ENCODE peak calls at places on chromosomes 12 and 14, in five cellular contexts. D, G, U, I and H are unnamed samples. For H3K36me3, the result is how much of the 10 kb centered on the place peaks cover.

GRCh38 chr14:60632257-60632656 is 17.0 kb downstream of the SIX1 start:
- DNase-seq in D (no peak), U (no peak), I (no peak), G (no peak), H (no peak)

GRCh38 chr12:32115404-32116104 is 8.9 kb downstream of the BICD1 start:
- DNase-seq in U (peak), D (no peak), I (peak), G (peak), H (peak)

GRCh38 chr14:93984987-93985410 is 8.6 kb upstream of the ASB2 start:
- DNase-seq in I (no peak), U (peak), G (no peak), D (peak), H (no peak)

GRCh38 chr14:66944872-66945271 is 244.4 kb upstream of the GARIN2 start:
- DNase-seq in U (no peak), D (peak), G (no peak), I (no peak), H (no peak)

GRCh38 chr12:52036587-52037171 is 14.6 kb upstream of the NR4A1 start:
- DNase-seq in I (peak), G (peak), U (peak), D (no peak), H (peak)

GRCh38 chr14:100988411-100988900 is 84.9 kb upstream of the RTL1 start:
- DNase-seq in I (no peak), G (no peak), D (peak), U (no peak), H (no peak)

GRCh38 chr12:56518570-56518969 is 3.0 kb upstream of the RBMS2 start:
- DNase-seq in U (no peak), G (no peak), D (peak), I (no peak), H (no peak)

GRCh38 chr14:55926007-55926406 is 192.2 kb upstream of the PELI2 start:
- DNase-seq in D (peak), U (no peak), I (no peak), G (peak), H (no peak)

GRCh38 chr12:19461986-19462385 is 22.7 kb downstream of the AEBP2 start:
- DNase-seq in D (no peak), I (no peak), G (no peak), U (no peak), H (no peak)

GRCh38 chr12:109899783-109900751 is at the start of gene TCHP:
- DNase-seq in D (peak), G (peak), U (peak), I (peak), H (peak)

DNA sequence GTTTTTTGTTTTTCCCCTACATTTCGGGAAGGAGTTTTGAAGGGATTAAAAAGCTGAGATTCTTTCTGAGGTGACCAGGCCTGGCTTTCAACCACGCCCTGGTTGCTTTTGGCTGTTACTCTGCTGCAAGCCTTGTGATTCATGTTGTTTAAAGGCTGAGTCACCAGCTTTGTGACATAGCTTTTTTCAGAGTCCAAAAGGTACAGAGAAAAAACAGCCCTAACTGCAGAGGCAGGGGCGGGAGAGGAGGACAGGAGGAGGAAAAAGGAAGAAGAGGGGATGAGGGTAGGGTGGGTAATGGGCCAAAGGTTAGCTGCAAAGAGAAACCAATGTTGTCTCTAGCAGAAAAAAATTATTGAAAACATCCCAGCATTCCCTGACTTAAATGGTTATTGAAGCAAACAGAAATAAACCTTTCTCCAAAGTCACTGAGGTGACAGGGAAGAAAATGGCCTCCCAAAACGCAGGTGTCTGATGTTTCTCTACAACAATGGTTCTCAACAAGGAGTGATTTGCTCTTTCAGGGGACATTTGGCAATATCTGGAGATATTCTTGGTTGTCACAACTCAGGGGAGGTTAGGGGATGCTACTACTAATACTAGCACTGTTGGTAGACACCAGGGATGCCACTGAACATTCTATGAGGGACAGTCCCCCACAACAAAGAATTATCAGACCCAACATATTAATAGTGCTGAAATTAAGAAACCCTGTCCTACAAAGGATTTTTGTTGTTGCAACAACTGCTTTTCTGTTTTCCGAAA is 2.1 kb upstream of the UBC start:
- DNase-seq in G (peak), U (peak), D (peak), I (peak), H (peak)
- TF ChIP-seq EP300 in G (peak), U (peak), D (no peak), I (no peak), H (peak)

GRCh38 chr14:61701946-61702345 is 6.6 kb downstream of the HIF1A start:
- DNase-seq in G (no peak), D (no peak), I (no peak), U (no peak), H (no peak)
- H3K36me3 ChIP-seq in G (under half), D (under half), I (under half), U (under half), H (under half)

GRCh38 chr12:38771871-38772270 is 133.5 kb downstream of the CPNE8 start:
- DNase-seq in U (no peak), D (no peak), I (no peak), G (no peak), H (no peak)
- TF ChIP-seq EP300 in U (no peak), D (no peak), I (no peak), G (no peak), H (no peak)

GRCh38 chr14:64110832-64111231 is 183.3 kb downstream of the ESR2 start:
- DNase-seq in I (no peak), D (no peak), G (no peak), U (no peak), H (no peak)
- H3K36me3 ChIP-seq in I (under half), D (under half), G (half or more), U (under half), H (under half)

GRCh38 chr14:89369656-89370055 is 47.4 kb downstream of the FOXN3 start:
- DNase-seq in I (no peak), D (no peak), U (no peak), G (no peak), H (no peak)

GRCh38 chr14:89367449-89368120 is 49.4 kb downstream of the FOXN3 start:
- DNase-seq in D (no peak), G (peak), U (no peak), I (no peak), H (no peak)

GRCh38 chr14:89370781-89371180 is 46.3 kb downstream of the FOXN3 start:
- DNase-seq in I (no peak), U (no peak), G (no peak), D (peak), H (no peak)

GRCh38 chr14:89366580-89367448 is 50.2 kb downstream of the FOXN3 start:
- DNase-seq in I (peak), D (no peak), G (no peak), U (no peak), H (no peak)

DNA sequence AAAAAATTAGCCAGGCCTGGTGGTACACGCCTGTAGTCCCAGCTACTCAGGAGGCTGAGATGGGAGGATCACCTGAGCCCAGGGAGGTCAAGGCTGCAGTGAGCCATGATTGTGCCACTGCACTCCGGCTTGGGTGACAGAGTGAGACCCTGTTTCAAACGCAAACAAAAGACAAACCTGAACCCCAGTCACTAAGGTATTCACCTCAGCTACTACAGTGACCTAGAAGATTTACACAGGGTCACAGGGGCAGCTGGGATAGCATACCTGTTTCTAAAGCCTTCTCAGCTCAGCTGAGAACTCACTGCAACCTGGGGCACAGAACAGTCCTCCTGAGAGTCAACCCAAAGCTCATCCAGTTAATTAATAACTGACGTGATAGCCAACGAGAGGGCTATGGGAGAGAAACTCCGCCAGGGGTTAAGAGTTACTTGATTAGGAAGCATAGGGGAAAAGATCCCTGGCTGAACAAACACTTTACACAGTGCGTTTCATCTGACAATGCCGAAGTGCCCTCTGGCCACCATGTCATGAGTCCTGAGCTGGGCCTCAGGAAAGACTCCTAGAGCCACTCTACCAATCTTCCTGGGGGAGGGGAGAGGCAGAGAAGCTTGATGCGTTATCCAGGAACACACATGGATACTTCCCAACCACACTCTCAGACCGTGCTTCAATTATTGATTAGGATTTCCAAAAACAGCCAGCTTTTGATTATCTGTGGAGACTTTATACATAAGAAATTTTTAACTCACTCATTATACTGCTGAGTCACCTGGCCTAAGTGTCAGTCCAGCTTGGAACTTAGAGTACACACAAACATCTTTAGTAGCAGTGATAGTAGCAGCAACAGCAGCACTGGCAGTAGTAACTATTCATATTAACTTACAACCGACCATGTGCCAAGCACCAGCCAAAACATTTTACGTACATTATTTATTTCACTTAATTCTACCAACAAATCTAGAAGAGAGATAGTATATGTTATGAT is 48.2 kb downstream of the FOXN3 start:
- DNase-seq in U (no peak), G (peak), D (peak), I (no peak), H (no peak)
- TF ChIP-seq EP300 in U (no peak), G (no peak), D (no peak), I (no peak), H (no peak)

DNA sequence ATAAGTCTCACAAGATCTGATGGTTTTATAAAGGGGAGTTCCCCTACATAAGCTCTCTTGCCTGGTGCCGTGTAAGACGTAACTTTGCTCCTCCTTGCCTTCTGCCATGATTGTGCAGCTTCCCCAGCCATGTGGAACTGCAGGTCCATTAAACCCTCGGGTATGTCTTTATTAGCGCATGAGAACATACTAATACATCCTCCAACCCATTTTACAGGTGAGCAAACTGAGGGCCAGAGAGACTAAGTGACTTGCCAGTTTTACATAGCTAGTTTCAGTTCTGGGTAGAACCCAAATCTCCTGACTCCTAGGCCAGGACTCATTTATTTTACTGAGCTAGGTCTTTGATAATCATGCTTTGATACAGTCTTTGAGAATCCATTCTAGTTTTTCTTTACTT is 406.9 kb downstream of the RAD51B start:
- DNase-seq in D (no peak), U (no peak), G (no peak), I (no peak), H (no peak)
- H3K36me3 ChIP-seq in D (under half), U (under half), G (under half), I (under half), H (under half)

GRCh38 chr12:75812341-75813018 is 219.1 kb downstream of the PHLDA1 start:
- DNase-seq in G (no peak), D (no peak), I (no peak), U (no peak), H (no peak)

GRCh38 chr12:75805905-75806304 is 225.7 kb downstream of the PHLDA1 start:
- DNase-seq in D (no peak), G (no peak), I (no peak), U (no peak), H (no peak)

GRCh38 chr12:75813066-75813465 is 218.5 kb downstream of the PHLDA1 start:
- DNase-seq in U (no peak), G (no peak), I (no peak), D (no peak), H (no peak)

GRCh38 chr12:75807494-75807893 is 224.1 kb downstream of the PHLDA1 start:
- DNase-seq in I (no peak), U (no peak), G (no peak), D (no peak), H (no peak)

GRCh38 chr12:75809745-75810144 is 221.8 kb downstream of the PHLDA1 start:
- DNase-seq in G (no peak), I (no peak), D (no peak), U (no peak), H (no peak)
- TF ChIP-seq EP300 in G (no peak), I (no peak), D (no peak), U (no peak), H (no peak)

GRCh38 chr14:64641760-64642159 is 62.5 kb upstream of the PLEKHG3 start:
- DNase-seq in U (peak), G (no peak), D (no peak), I (no peak), H (no peak)
- H3K36me3 ChIP-seq in U (under half), G (under half), D (under half), I (under half), H (under half)

DNA sequence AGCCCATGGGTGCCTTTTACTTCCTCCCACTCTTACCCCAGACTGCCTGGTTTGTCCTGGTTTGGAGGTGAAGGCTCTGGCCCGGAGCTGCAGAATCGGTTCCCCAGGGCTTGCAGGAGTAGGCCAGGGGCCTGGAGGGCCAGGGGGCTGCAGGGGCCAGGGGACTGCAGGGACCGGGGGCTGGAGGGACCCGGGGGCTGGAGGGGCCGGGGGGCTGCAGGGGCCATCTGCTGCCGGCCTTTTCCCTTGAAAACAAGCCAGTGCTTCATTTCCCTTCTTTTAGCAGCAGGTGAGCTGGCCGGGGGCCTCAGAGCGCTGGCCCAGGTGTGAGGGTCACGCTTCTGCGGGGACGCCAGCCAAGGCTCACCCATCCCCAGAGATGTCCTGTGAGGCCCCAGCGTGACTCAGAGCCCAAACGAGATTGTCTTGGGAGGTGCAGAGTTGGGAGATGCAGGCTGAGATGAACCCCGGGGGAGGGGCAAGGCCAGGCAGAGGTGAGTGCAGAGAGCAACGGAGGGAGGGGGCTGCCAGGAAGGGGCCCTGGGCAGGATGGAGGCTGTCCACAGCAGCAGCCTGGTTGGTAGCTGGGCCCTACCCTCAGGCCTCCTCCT is 154.9 kb downstream of the KIF26A start:
- DNase-seq in U (peak), G (no peak), I (peak), D (no peak), H (no peak)
- TF ChIP-seq EP300 in U (no peak), G (no peak), I (no peak), D (no peak), H (no peak)